ENCODE peak calls at places on chromosomes 5 and 9, in six cellular contexts. One of them, this sample, is unnamed.
A peak's percentile ranks its signal among the peaks of the same experiment; 100 is the strongest.

GRCh38 chr9:70566066-70566465 is 151.6 kb upstream of the KLF9 start:
- DNase-seq in psoas muscle: no peak
- DNase-seq in pancreas: no peak
- DNase-seq in PC-9: no peak
- DNase-seq in lower lobe of right lung: no peak
- DNase-seq in bronchial epithelial cell: no peak
- DNase-seq in this sample: no peak

GRCh38 chr5:157926171-157926671 is 67.3 kb upstream of the CLINT1 start:
- DNase-seq in psoas muscle: no peak
- DNase-seq in pancreas: no peak
- DNase-seq in PC-9: no peak
- DNase-seq in lower lobe of right lung: no peak
- DNase-seq in bronchial epithelial cell: no peak
- DNase-seq in this sample: no peak

GRCh38 chr9:101977614-101978210 is 239.3 kb upstream of the GRIN3A start:
- DNase-seq in psoas muscle: no peak
- DNase-seq in pancreas: no peak
- DNase-seq in PC-9: no peak
- DNase-seq in lower lobe of right lung: no peak
- DNase-seq in bronchial epithelial cell: peak; percentile 39
- DNase-seq in this sample: no peak

GRCh38 chr5:73899916-73900315 is 273.9 kb downstream of the ARHGEF28 start:
- DNase-seq in psoas muscle: no peak
- DNase-seq in pancreas: no peak
- DNase-seq in PC-9: no peak
- DNase-seq in lower lobe of right lung: no peak
- DNase-seq in bronchial epithelial cell: no peak
- DNase-seq in this sample: no peak

GRCh38 chr9:119195521-119195920 is 173.7 kb downstream of the BRINP1 start:
- DNase-seq in psoas muscle: no peak
- DNase-seq in pancreas: no peak
- DNase-seq in PC-9: no peak
- DNase-seq in lower lobe of right lung: no peak
- DNase-seq in bronchial epithelial cell: no peak
- DNase-seq in this sample: no peak

GRCh38 chr5:73158313-73158712 is 14.7 kb upstream of the TMEM174 start:
- DNase-seq in psoas muscle: no peak
- DNase-seq in pancreas: no peak
- DNase-seq in PC-9: no peak
- DNase-seq in lower lobe of right lung: no peak
- DNase-seq in bronchial epithelial cell: peak; percentile 42
- DNase-seq in this sample: no peak

GRCh38 chr9:111148390-111148993 is 110.2 kb upstream of the LPAR1 start:
- DNase-seq in psoas muscle: no peak
- DNase-seq in pancreas: no peak
- DNase-seq in PC-9: no peak
- DNase-seq in lower lobe of right lung: no peak
- DNase-seq in bronchial epithelial cell: no peak
- DNase-seq in this sample: peak; percentile 20

GRCh38 chr9:132141364-132141947 is 20.4 kb upstream of the NTNG2 start:
- DNase-seq in psoas muscle: no peak
- DNase-seq in pancreas: peak; percentile 10
- DNase-seq in PC-9: no peak
- DNase-seq in lower lobe of right lung: no peak
- DNase-seq in bronchial epithelial cell: no peak
- DNase-seq in this sample: no peak

GRCh38 chr9:32486839-32487562 is 39.0 kb downstream of the RIGI start:
- DNase-seq in psoas muscle: no peak
- DNase-seq in pancreas: no peak
- DNase-seq in PC-9: no peak
- DNase-seq in lower lobe of right lung: no peak
- DNase-seq in bronchial epithelial cell: peak; percentile 8
- DNase-seq in this sample: peak; percentile 64

GRCh38 chr5:143261748-143262392 is 141.6 kb downstream of the NR3C1 start:
- DNase-seq in psoas muscle: no peak
- DNase-seq in pancreas: no peak
- DNase-seq in PC-9: no peak
- DNase-seq in lower lobe of right lung: no peak
- DNase-seq in bronchial epithelial cell: peak; percentile 95
- DNase-seq in this sample: peak; percentile 74

GRCh38 chr5:107389130-107389553 is 281.6 kb downstream of the EFNA5 start:
- DNase-seq in psoas muscle: no peak
- DNase-seq in pancreas: peak; percentile 11
- DNase-seq in PC-9: peak; percentile 97
- DNase-seq in lower lobe of right lung: no peak
- DNase-seq in bronchial epithelial cell: peak; percentile 63
- DNase-seq in this sample: peak; percentile 89

GRCh38 chr9:124298646-124299235 is 41.0 kb downstream of the NEK6 start:
- DNase-seq in psoas muscle: no peak
- DNase-seq in pancreas: peak; percentile 50
- DNase-seq in PC-9: no peak
- DNase-seq in lower lobe of right lung: no peak
- DNase-seq in bronchial epithelial cell: no peak
- DNase-seq in this sample: no peak

GRCh38 chr5:172659909-172660628 is 19.0 kb downstream of the NEURL1B start:
- DNase-seq in psoas muscle: peak; percentile 87
- DNase-seq in pancreas: peak; percentile 92
- DNase-seq in PC-9: no peak
- DNase-seq in lower lobe of right lung: peak; percentile 85
- DNase-seq in bronchial epithelial cell: peak; percentile 80
- DNase-seq in this sample: peak; percentile 87

GRCh38 chr5:16656561-16657191 is 39.9 kb upstream of the RETREG1 start:
- DNase-seq in psoas muscle: no peak
- DNase-seq in pancreas: no peak
- DNase-seq in PC-9: no peak
- DNase-seq in lower lobe of right lung: no peak
- DNase-seq in bronchial epithelial cell: peak; percentile 39
- DNase-seq in this sample: no peak

GRCh38 chr9:69130456-69131441 is 43.3 kb upstream of the TJP2 start:
- DNase-seq in psoas muscle: no peak
- DNase-seq in pancreas: no peak
- DNase-seq in PC-9: no peak
- DNase-seq in lower lobe of right lung: no peak
- DNase-seq in bronchial epithelial cell: peak; percentile 79
- DNase-seq in this sample: peak; percentile 77

GRCh38 chr5:75067434-75067833 is 15.1 kb upstream of the GCNT4 start:
- DNase-seq in psoas muscle: no peak
- DNase-seq in pancreas: no peak
- DNase-seq in PC-9: no peak
- DNase-seq in lower lobe of right lung: no peak
- DNase-seq in bronchial epithelial cell: no peak
- DNase-seq in this sample: no peak

GRCh38 chr5:95401601-95402000 is 10.4 kb downstream of the FAM81B start:
- DNase-seq in psoas muscle: no peak
- DNase-seq in pancreas: no peak
- DNase-seq in PC-9: no peak
- DNase-seq in lower lobe of right lung: no peak
- DNase-seq in bronchial epithelial cell: no peak
- DNase-seq in this sample: no peak

GRCh38 chr9:20512636-20513035 is 109.7 kb downstream of the MLLT3 start:
- DNase-seq in psoas muscle: no peak
- DNase-seq in pancreas: no peak
- DNase-seq in PC-9: no peak
- DNase-seq in lower lobe of right lung: no peak
- DNase-seq in bronchial epithelial cell: peak; percentile 47
- DNase-seq in this sample: no peak

GRCh38 chr9:77488439-77489126 is 159.5 kb downstream of the GNA14 start:
- DNase-seq in psoas muscle: no peak
- DNase-seq in pancreas: no peak
- DNase-seq in PC-9: no peak
- DNase-seq in lower lobe of right lung: no peak
- DNase-seq in bronchial epithelial cell: peak; percentile 29
- DNase-seq in this sample: no peak

DNA sequence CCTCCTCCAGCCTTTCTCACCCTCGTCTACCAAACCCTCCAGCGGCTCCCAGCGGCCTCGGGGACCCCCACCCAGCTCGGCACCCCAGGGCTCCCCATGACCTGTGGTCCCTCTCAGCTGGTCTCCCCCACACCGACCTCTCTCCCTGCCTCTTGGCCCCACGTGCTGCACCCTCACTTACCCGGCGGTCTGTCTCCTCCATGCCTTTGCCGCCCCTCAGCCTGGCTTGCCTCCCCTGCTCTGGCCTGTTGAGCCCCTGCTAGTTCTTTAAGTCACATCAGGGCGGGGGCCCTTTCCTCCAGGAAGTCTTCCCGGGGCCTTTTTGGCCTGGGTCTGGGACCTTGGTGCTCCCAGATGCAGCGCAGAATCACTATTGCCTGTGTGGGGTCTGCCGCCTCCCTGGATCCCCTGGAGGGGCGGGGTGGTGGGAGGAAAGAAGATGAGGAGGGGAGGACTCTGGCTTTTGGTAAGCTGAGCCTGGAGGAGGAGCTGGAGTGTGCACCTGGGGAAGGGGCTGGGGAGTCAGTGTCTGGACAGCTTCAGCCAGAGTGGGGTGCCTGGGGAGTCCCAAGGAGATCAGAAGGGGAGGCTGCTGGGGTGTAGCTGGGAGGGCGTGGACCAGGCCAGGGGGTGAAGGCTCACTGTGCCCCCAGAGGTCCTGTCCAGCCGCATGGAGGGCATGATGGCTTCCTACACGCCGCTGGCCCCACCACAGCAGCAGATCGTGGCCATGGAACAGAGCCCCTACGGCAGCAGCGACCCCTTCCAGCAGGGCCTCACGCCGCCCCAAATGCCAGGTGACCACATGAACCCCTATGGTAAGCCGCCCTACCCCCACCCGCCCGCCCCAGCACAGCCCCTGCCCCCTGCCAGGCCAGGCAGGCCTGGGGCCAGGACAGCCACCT is 81.7 kb downstream of the LMX1B start:
- DNase-seq in psoas muscle: no peak
- DNase-seq in pancreas: no peak
- DNase-seq in PC-9: no peak
- DNase-seq in lower lobe of right lung: peak; percentile 34
- DNase-seq in bronchial epithelial cell: no peak
- DNase-seq in this sample: no peak
- H3K27me3 ChIP-seq in psoas muscle: no peaks in the 10 kb centered on the region
- H3K27me3 ChIP-seq in pancreas: no peaks in the 10 kb centered on the region
- H3K27me3 ChIP-seq in PC-9: peaks cover 46% of the 10 kb centered on the region
- H3K27me3 ChIP-seq in lower lobe of right lung: peaks cover 15% of the 10 kb centered on the region
- H3K27me3 ChIP-seq in bronchial epithelial cell: peaks cover 5% of the 10 kb centered on the region
- H3K27me3 ChIP-seq in this sample: no peaks in the 10 kb centered on the region

DNA sequence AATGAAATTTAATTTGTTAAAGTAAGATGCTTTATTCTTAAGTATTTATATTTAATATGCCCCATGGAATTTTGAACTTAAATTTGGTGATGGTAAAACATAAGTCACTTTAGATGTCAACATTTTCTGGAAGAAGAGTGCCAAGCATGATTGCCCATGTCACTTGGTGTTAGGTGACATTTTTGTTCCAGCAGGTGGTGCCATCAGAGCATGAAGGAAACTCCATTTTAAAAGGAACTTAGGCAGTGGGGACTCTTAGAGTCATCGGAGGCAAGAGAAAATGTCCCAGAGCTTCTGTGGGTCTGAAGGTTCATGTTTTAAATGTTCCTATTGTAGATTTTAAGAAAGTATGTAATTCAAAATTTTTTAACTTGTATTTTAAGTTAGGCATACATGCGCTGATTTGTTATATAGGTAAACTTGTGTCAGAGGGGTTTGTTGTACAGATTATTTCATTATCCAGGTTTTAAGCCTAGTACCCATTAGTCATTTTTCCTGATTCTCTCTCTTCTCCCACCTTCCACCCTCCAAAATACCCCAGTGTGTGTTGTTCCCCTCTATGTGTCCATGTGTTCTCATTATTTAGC is 789.3 kb downstream of the SEMA5A start:
- DNase-seq in psoas muscle: no peak
- DNase-seq in pancreas: no peak
- DNase-seq in PC-9: peak; percentile 43
- DNase-seq in lower lobe of right lung: no peak
- DNase-seq in bronchial epithelial cell: peak; percentile 52
- DNase-seq in this sample: peak; percentile 65
- TF ChIP-seq CTCF in psoas muscle: no peak
- TF ChIP-seq CTCF in pancreas: no peak
- TF ChIP-seq CTCF in PC-9: peak; percentile 83
- TF ChIP-seq CTCF in lower lobe of right lung: peak; percentile 29
- TF ChIP-seq CTCF in bronchial epithelial cell: peak; percentile 56
- TF ChIP-seq CTCF in this sample: peak; percentile 72

DNA sequence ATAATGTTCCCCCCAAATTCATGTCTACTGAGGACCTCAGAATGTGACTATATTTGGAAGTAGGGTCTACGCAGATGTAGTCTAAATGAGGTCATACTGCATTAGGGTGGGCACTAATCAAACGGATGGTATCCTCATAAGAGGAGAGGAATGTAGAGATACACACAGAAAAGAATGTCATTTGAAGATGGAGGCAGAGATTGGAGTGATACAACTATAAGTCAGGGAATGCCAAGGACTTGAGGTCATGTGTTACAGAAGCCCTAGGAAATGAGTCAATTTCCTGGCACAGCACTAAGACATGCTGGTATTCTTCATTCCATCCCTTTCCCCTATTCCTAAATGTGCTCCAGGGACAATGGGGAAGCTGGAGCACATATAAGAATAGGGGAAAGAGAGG is 758 bp upstream of the PDCD1LG2 start:
- DNase-seq in psoas muscle: no peak
- DNase-seq in pancreas: no peak
- DNase-seq in PC-9: peak; percentile 86
- DNase-seq in lower lobe of right lung: no peak
- DNase-seq in bronchial epithelial cell: peak; percentile 96
- DNase-seq in this sample: peak; percentile 84
- H3K27me3 ChIP-seq in psoas muscle: no peaks in the 10 kb centered on the region
- H3K27me3 ChIP-seq in pancreas: no peaks in the 10 kb centered on the region
- H3K27me3 ChIP-seq in PC-9: no peaks in the 10 kb centered on the region
- H3K27me3 ChIP-seq in lower lobe of right lung: no peaks in the 10 kb centered on the region
- H3K27me3 ChIP-seq in bronchial epithelial cell: no peaks in the 10 kb centered on the region
- H3K27me3 ChIP-seq in this sample: no peaks in the 10 kb centered on the region

GRCh38 chr5:76482961-76483360 is 79.9 kb downstream of the IQGAP2 start:
- DNase-seq in psoas muscle: no peak
- DNase-seq in pancreas: no peak
- DNase-seq in PC-9: no peak
- DNase-seq in lower lobe of right lung: no peak
- DNase-seq in bronchial epithelial cell: no peak
- DNase-seq in this sample: no peak

GRCh38 chr5:76487784-76488183 is 84.7 kb downstream of the IQGAP2 start:
- DNase-seq in psoas muscle: no peak
- DNase-seq in pancreas: no peak
- DNase-seq in PC-9: no peak
- DNase-seq in lower lobe of right lung: no peak
- DNase-seq in bronchial epithelial cell: no peak
- DNase-seq in this sample: no peak

GRCh38 chr5:76479973-76480667 is 77.0 kb downstream of the IQGAP2 start:
- DNase-seq in psoas muscle: no peak
- DNase-seq in pancreas: no peak
- DNase-seq in PC-9: no peak
- DNase-seq in lower lobe of right lung: no peak
- DNase-seq in bronchial epithelial cell: no peak
- DNase-seq in this sample: no peak

GRCh38 chr5:76485511-76485910 is 82.4 kb downstream of the IQGAP2 start:
- DNase-seq in psoas muscle: no peak
- DNase-seq in pancreas: no peak
- DNase-seq in PC-9: no peak
- DNase-seq in lower lobe of right lung: no peak
- DNase-seq in bronchial epithelial cell: no peak
- DNase-seq in this sample: no peak

DNA sequence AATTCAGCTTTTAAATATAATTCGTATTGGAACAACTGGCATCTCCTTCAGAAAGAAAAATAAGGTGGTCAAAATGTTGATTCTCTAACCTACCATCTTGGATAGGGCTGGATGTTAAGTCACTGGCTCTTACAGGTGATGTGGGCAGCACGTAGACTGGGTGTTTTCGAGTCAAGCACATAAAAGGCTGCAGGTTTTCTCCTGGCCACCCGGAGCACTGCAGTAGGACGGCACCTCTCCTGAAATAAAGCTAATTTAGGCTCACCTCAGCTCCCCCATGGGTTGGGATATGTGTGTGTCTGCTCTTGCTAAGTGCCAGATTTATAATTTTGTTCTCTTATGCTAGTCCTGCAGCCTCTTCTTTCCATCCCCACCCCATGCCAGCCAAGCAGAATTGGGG is 80.3 kb downstream of the IQGAP2 start:
- DNase-seq in psoas muscle: no peak
- DNase-seq in pancreas: no peak
- DNase-seq in PC-9: no peak
- DNase-seq in lower lobe of right lung: no peak
- DNase-seq in bronchial epithelial cell: no peak
- DNase-seq in this sample: no peak
- TF ChIP-seq CTCF in psoas muscle: no peak
- TF ChIP-seq CTCF in pancreas: no peak
- TF ChIP-seq CTCF in PC-9: no peak
- TF ChIP-seq CTCF in lower lobe of right lung: no peak
- TF ChIP-seq CTCF in bronchial epithelial cell: no peak
- TF ChIP-seq CTCF in this sample: peak; percentile 35